ENCODE peak calls at places on chromosomes 7 and 10, in five cellular contexts. L is ELR, A is K562, O is left lung, C is occipital lobe. N is an unnamed sample.
A peak's percentile ranks its signal among the peaks of the same experiment; 100 is the strongest.

GRCh38 chr10:100746413-100746931 is 1.1 kb downstream of the PAX2 start:
- DNase-seq in L (no peak), A (no peak), O (no peak), C (no peak), N (no peak)

GRCh38 chr7:55065511-55066229 is 46.9 kb downstream of the EGFR start:
- DNase-seq in L (peak; percentile 98), A (no peak), O (no peak), C (no peak), N (no peak)

GRCh38 chr10:97466755-97467154 is 20.8 kb downstream of the ZDHHC16 start:
- DNase-seq in L (peak; percentile 71), A (no peak), O (no peak), C (no peak), N (no peak)

GRCh38 chr10:43436291-43437140 is at the start of gene ZNF487:
- DNase-seq in L (peak; percentile 90), A (peak; percentile 95), O (peak; percentile 98), C (peak; percentile 88), N (peak; percentile 94)

GRCh38 chr7:99098824-99099498 is 44.9 kb downstream of the SMURF1 start:
- DNase-seq in L (peak; percentile 57), A (no peak), O (no peak), C (no peak), N (no peak)

GRCh38 chr10:97028832-97029178 is 157.0 kb downstream of the SLIT1 start:
- DNase-seq in L (no peak), A (no peak), O (no peak), C (no peak), N (no peak)

GRCh38 chr10:124342136-124342820 is 76.4 kb downstream of the OAT start:
- DNase-seq in L (no peak), A (no peak), O (no peak), C (no peak), N (no peak)

GRCh38 chr10:96339956-96340904 is 18.6 kb downstream of the OPALIN start:
- DNase-seq in L (peak; percentile 73), A (peak; percentile 44), O (no peak), C (no peak), N (peak; percentile 56)

GRCh38 chr10:75717126-75717916 is 285.9 kb downstream of the LRMDA start:
- DNase-seq in L (peak; percentile 1), A (no peak), O (no peak), C (no peak), N (no peak)

GRCh38 chr10:75091173-75091572 is 20.3 kb upstream of the SAMD8 start:
- DNase-seq in L (no peak), A (no peak), O (no peak), C (no peak), N (no peak)

GRCh38 chr10:126022841-126023240 is 126.5 kb downstream of the FANK1 start:
- DNase-seq in L (no peak), A (no peak), O (no peak), C (no peak), N (no peak)

GRCh38 chr7:35971133-35971995 is 170.5 kb downstream of the SEPTIN7 start:
- DNase-seq in L (no peak), A (no peak), O (peak; percentile 87), C (no peak), N (no peak)

GRCh38 chr10:70494966-70495365 is 16.4 kb downstream of the PALD1 start:
- DNase-seq in L (peak; percentile 59), A (no peak), O (no peak), C (no peak), N (peak; percentile 77)

GRCh38 chr7:38858281-38858884 is 50.6 kb downstream of the VPS41 start:
- DNase-seq in L (peak; percentile 66), A (no peak), O (no peak), C (no peak), N (no peak)

GRCh38 chr7:158689500-158689899 is 15.1 kb downstream of the NCAPG2 start:
- DNase-seq in L (no peak), A (no peak), O (no peak), C (no peak), N (no peak)

GRCh38 chr10:112059220-112059619 is 124.3 kb downstream of the GPAM start:
- DNase-seq in L (no peak), A (no peak), O (no peak), C (no peak), N (no peak)

GRCh38 chr10:13949844-13950542 is 363.2 kb downstream of the PRPF18 start:
- DNase-seq in L (peak; percentile 90), A (no peak), O (no peak), C (no peak), N (no peak)

GRCh38 chr10:119416855-119417254 is 125.7 kb downstream of the RGS10 start:
- DNase-seq in L (peak; percentile 71), A (peak; percentile 65), O (peak; percentile 88), C (no peak), N (peak; percentile 81)

GRCh38 chr10:103021150-103021896 is 103.2 kb downstream of the CNNM2 start:
- DNase-seq in L (no peak), A (no peak), O (no peak), C (no peak), N (no peak)

GRCh38 chr10:102434251-102434913 is 2.0 kb upstream of the CUEDC2 start:
- DNase-seq in L (peak; percentile 59), A (no peak), O (no peak), C (no peak), N (no peak)

GRCh38 chr7:65988084-65988483 is 6.1 kb upstream of the GUSB start:
- DNase-seq in L (no peak), A (no peak), O (no peak), C (no peak), N (no peak)

GRCh38 chr7:117870405-117870905 is 2.8 kb downstream of the CTTNBP2 start:
- DNase-seq in L (no peak), A (no peak), O (no peak), C (no peak), N (no peak)

GRCh38 chr10:102460836-102461186 is 9.5 kb upstream of the C10orf95 start:
- DNase-seq in L (no peak), A (no peak), O (no peak), C (no peak), N (no peak)

GRCh38 chr7:29146888-29147609 is 712 bp upstream of the CPVL start:
- DNase-seq in L (no peak), A (no peak), O (no peak), C (no peak), N (no peak)

GRCh38 chr7:25952277-25953057 is 199.5 kb upstream of the NFE2L3 start:
- DNase-seq in L (no peak), A (no peak), O (no peak), C (no peak), N (no peak)

GRCh38 chr7:20858913-20859312 is 72.2 kb upstream of the SP8 start:
- DNase-seq in L (no peak), A (no peak), O (no peak), C (peak; percentile 1), N (no peak)

GRCh38 chr7:107725138-107725740 is 18.7 kb upstream of the CBLL1 start:
- DNase-seq in L (peak; percentile 69), A (peak; percentile 63), O (no peak), C (peak; percentile 3), N (no peak)

GRCh38 chr7:155471728-155472127 is 13.8 kb downstream of the EN2 start:
- DNase-seq in L (no peak), A (no peak), O (no peak), C (no peak), N (no peak)

GRCh38 chr10:109881481-109881880 is 41.8 kb downstream of the XPNPEP1 start:
- DNase-seq in L (no peak), A (no peak), O (no peak), C (no peak), N (no peak)

GRCh38 chr10:5543628-5544027 is 18.9 kb downstream of the CALML3 start:
- DNase-seq in L (peak; percentile 11), A (no peak), O (no peak), C (no peak), N (no peak)

GRCh38 chr10:29929006-29929405 is 130.4 kb downstream of the JCAD start:
- DNase-seq in L (no peak), A (no peak), O (no peak), C (no peak), N (no peak)